ENCODE peak calls at places on chromosomes 5 and 9, in seven cellular contexts. C is IMR-90, W is fibroblast of lung, N is K562, Y is neural progenitor cell, Z is H9, K is HepG2. P is an unnamed sample.

GRCh38 chr5:66814146-66814991 is 218.2 kb downstream of the MAST4 start:
- DNase-seq in C (peak), W (peak), N (peak), Y (peak), Z (no peak), K (peak), P (peak)

GRCh38 chr9:5326893-5327548 is 12.7 kb downstream of the RLN1 start:
- DNase-seq in C (peak), W (peak), N (peak), Y (peak), Z (peak), K (peak), P (no peak)

GRCh38 chr5:157710887-157711286 is 20.3 kb upstream of the THG1L start:
- DNase-seq in C (peak), W (peak), N (no peak), Y (no peak), Z (no peak), K (no peak), P (no peak)

GRCh38 chr9:13088734-13089427 is 190.6 kb downstream of the MPDZ start:
- DNase-seq in C (peak), W (peak), N (peak), Y (peak), Z (peak), K (peak), P (peak)

GRCh38 chr5:3650868-3651267 is 55.2 kb downstream of the IRX1 start:
- DNase-seq in C (no peak), W (no peak), N (no peak), Y (no peak), Z (no peak), K (no peak), P (no peak)

GRCh38 chr9:77731930-77732329 is 83.8 kb upstream of the GNA14 start:
- DNase-seq in C (no peak), W (no peak), N (no peak), Y (no peak), Z (no peak), K (no peak), P (no peak)

GRCh38 chr5:177433658-177434217 is 7.3 kb downstream of the GRK6 start:
- DNase-seq in C (no peak), W (no peak), N (no peak), Y (no peak), Z (no peak), K (no peak), P (no peak)

GRCh38 chr5:69083412-69083811 is 10.4 kb upstream of the SLC30A5 start:
- DNase-seq in C (no peak), W (no peak), N (peak), Y (peak), Z (peak), K (peak), P (peak)

GRCh38 chr5:22965960-22966359 is 112.8 kb upstream of the CDH12 start:
- DNase-seq in C (no peak), W (no peak), N (no peak), Y (no peak), Z (no peak), K (no peak), P (no peak)

GRCh38 chr5:151953833-151954232 is 29.2 kb upstream of the GLRA1 start:
- DNase-seq in C (no peak), W (no peak), N (no peak), Y (no peak), Z (no peak), K (no peak), P (no peak)

DNA sequence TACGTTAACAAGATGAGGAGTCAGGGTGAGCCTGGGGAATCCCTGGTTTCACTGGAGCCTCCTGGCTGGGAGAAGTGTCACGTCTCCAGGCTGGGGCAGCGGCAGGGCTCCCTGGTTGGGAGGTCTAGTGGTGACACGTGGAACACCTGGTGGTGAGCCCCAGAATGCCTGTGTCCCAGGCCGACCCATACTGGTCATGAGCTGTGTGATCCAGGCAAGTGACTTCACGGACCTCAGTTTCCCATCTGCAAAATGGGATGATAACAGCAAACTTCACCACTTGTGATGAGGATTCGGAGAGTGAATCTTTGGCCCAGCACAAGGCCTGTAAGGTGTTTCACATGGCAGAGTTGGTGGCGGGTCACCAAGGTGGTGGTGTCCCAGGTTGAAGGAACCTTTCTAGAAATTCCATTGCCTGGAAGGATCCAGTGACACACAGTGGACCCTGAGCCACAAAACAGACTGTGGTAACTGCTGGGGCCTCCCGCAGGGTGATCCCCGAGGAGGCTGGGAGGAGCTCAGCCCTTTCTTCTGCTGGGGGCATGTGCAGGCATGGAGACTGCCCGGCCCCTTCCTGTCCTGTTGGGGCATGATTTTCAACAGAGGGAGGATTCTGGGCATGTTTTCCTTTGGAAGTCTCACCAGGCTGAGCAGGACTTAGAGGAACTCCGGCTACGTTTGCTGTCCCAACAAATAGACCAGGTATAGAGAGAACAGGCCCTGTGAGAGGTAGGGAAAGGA is 153.9 kb upstream of the IER5L start:
- DNase-seq in C (no peak), W (no peak), N (no peak), Y (no peak), Z (no peak), K (no peak), P (no peak)
- H3K27ac ChIP-seq in C (peak), W (no peak), N (no peak), Y (no peak), Z (no peak), K (peak), P (peak)

DNA sequence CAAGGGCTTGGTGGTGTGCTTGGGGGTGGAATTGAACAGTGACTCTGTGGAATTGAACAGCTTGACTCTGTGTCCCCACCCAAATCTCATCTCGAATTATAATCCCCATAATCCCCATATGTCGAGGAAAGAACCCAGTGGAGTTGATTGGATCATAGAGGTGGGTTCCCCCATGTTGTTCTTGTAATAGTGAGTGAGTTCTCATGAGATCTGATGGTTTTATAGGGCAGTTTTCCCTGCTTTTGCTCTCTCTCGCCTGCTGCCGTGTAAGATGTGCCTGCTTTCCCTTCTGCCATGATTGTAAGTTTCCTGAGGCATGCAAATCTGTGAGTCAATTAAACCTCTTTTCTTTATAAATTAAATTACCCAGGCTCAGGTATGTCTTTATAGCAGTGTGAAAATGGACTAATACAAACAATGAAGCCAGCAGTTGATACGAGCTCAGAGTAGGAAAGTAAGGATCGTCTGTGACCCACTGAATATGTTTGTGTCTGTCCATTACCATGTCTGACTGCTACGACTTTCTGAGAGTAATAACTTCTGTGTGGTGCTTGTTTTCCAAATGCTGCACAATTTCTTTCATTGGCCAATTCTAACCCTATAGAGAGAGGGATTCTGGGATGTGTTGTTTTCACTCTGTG is 17.9 kb upstream of the RICTOR start:
- DNase-seq in C (no peak), W (no peak), N (no peak), Y (no peak), Z (no peak), K (no peak), P (no peak)
- H3K4me2 ChIP-seq in C (peak), W (no peak), N (no peak), Y (no peak), Z (no peak), K (peak), P (peak)

DNA sequence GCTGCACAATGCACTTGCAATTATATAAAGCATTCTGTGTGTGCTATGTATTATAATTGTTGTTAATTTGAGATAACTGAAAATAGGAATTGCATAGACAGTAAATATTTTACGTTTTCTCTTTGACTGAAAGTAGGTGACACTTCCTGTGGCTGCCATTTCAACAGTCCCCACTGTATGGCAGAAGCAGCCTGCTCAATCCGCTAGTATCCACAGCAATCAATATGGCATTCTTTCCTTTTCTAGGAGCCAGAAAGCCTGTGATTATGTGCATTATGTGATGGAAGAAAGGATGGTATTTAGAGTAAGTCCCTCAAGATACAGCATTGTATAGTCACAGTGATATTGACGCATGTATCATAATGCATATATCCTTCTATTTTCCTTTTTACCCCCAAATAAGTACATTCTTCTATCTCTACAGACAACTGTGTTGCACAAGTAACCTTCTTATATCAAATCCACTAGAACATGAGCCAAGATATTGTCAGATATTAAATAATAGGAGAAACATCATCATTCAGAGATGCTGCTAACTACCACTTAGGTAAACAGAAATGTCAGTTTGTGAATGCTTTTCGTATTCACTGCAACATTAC is 59.7 kb downstream of the CARTPT start:
- DNase-seq in C (peak), W (peak), N (no peak), Y (peak), Z (no peak), K (peak), P (peak)
- TF ChIP-seq CTCF in C (peak), W (peak), N (no peak), Y (peak), Z (peak), K (peak), P (peak)

GRCh38 chr5:126354012-126354856 is 69.0 kb upstream of the GRAMD2B start:
- DNase-seq in C (peak), W (peak), N (peak), Y (peak), Z (no peak), K (peak), P (peak)

GRCh38 chr5:126354857-126355731 is 68.1 kb upstream of the GRAMD2B start:
- DNase-seq in C (no peak), W (no peak), N (no peak), Y (no peak), Z (no peak), K (no peak), P (no peak)

GRCh38 chr5:126355940-126356339 is 67.3 kb upstream of the GRAMD2B start:
- DNase-seq in C (no peak), W (no peak), N (no peak), Y (no peak), Z (no peak), K (no peak), P (no peak)

GRCh38 chr5:126348855-126349635 is 74.2 kb upstream of the GRAMD2B start:
- DNase-seq in C (peak), W (no peak), N (no peak), Y (peak), Z (no peak), K (no peak), P (no peak)

GRCh38 chr5:126351138-126351537 is 72.1 kb upstream of the GRAMD2B start:
- DNase-seq in C (peak), W (peak), N (peak), Y (no peak), Z (no peak), K (no peak), P (no peak)
- H3K27ac ChIP-seq in C (no peak), W (peak), N (no peak), Y (no peak), Z (no peak), K (no peak), P (no peak)

DNA sequence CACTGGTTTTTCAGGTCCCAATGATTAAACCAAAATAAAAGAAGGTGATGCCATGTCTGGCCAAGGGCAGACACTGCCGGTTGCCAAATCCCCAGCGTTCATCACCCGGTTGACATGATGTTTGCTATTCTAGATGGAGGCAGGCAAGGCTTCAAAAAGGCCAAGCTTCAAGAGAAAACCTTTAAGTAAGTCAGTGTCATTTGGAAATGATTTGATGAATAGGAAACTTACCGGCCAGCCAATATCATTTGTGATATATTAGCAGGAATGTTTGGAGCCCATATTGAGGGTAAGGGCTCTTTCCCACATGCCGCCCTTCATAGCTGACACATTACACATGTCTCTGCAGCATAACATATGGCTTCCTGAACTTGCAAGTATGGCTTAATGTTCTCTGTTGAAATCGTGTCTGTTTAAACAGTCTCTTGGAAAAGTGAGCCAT is 89.5 kb upstream of the TTC23L start:
- DNase-seq in C (peak), W (peak), N (no peak), Y (no peak), Z (no peak), K (no peak), P (no peak)
- H3K4me2 ChIP-seq in C (peak), W (no peak), N (no peak), Y (no peak), Z (no peak), K (no peak), P (no peak)

GRCh38 chr5:134141346-134142050 is 27.0 kb downstream of the TCF7 start:
- DNase-seq in C (no peak), W (no peak), N (no peak), Y (no peak), Z (peak), K (no peak), P (no peak)
- TF ChIP-seq CTCF in C (peak), W (peak), N (no peak), Y (no peak), Z (no peak), K (peak), P (no peak)